ENCODE peak calls at places on chromosomes 7 and 10, in seven cellular contexts. P is activated gamma-delta T cell treated with Interleukin-2 at 50 U/mL for 16 hours, N is hippocampal formation, I is NCI-H524 treated with DMSO at 0.1 percent for 48 hours, F is germinal center, W is GM12892, M is colonic mucosa. U is an unnamed sample.

GRCh38 chr10:42783181-42783549 is 570 bp downstream of the BMS1 start:
- DNase-seq in P (no peak), N (no peak), I (no peak), F (no peak), W (no peak), M (peak), U (no peak)

GRCh38 chr7:100914208-100914878 is 18.7 kb upstream of the ACHE start:
- DNase-seq in P (no peak), N (no peak), I (no peak), F (no peak), W (no peak), M (no peak), U (no peak)

GRCh38 chr7:124791876-124792446 is 26.4 kb upstream of the GPR37 start:
- DNase-seq in P (no peak), N (no peak), I (no peak), F (no peak), W (no peak), M (no peak), U (no peak)

GRCh38 chr7:85030893-85031292 is 156.0 kb downstream of the SEMA3D start:
- DNase-seq in P (no peak), N (peak), I (no peak), F (no peak), W (no peak), M (no peak), U (no peak)

GRCh38 chr7:128838109-128838779 is 8.0 kb downstream of the FLNC start:
- DNase-seq in P (no peak), N (no peak), I (no peak), F (no peak), W (peak), M (no peak), U (no peak)

GRCh38 chr10:7410800-7411670 is at the start of gene SFMBT2:
- DNase-seq in P (peak), N (peak), I (peak), F (peak), W (peak), M (peak), U (no peak)

GRCh38 chr7:157508477-157508881 is 171.7 kb downstream of the DNAJB6 start:
- DNase-seq in P (no peak), N (no peak), I (no peak), F (no peak), W (no peak), M (no peak), U (no peak)

GRCh38 chr10:47451275-47451997 is 32.5 kb downstream of the ANXA8 start:
- DNase-seq in P (no peak), N (no peak), I (no peak), F (no peak), W (no peak), M (no peak), U (no peak)

GRCh38 chr10:124998624-124999291 is 56.8 kb downstream of the ZRANB1 start:
- DNase-seq in P (no peak), N (no peak), I (no peak), F (no peak), W (no peak), M (peak), U (no peak)

GRCh38 chr10:73873163-73873842 is 1.1 kb downstream of the CAMK2G start:
- DNase-seq in P (no peak), N (no peak), I (no peak), F (no peak), W (no peak), M (no peak), U (no peak)

GRCh38 chr7:72924417-72924747 is 513 bp upstream of the POM121 start:
- DNase-seq in P (no peak), N (no peak), I (no peak), F (no peak), W (no peak), M (no peak), U (no peak)

GRCh38 chr7:100929811-100930174 is 19.5 kb upstream of the MUC3A start:
- DNase-seq in P (no peak), N (no peak), I (no peak), F (no peak), W (no peak), M (no peak), U (no peak)

GRCh38 chr10:36096571-36096970 is 454.5 kb upstream of the FZD8 start:
- DNase-seq in P (no peak), N (no peak), I (no peak), F (no peak), W (no peak), M (no peak), U (no peak)

GRCh38 chr7:71442492-71443196 is 310.7 kb downstream of the GALNT17 start:
- DNase-seq in P (no peak), N (no peak), I (no peak), F (no peak), W (no peak), M (no peak), U (no peak)

GRCh38 chr10:18104223-18104872 is 35.9 kb upstream of the CACNB2 start:
- DNase-seq in P (peak), N (peak), I (no peak), F (peak), W (no peak), M (peak), U (no peak)

GRCh38 chr7:101728888-101729883 is 88.2 kb upstream of the CUX1 start:
- DNase-seq in P (no peak), N (no peak), I (no peak), F (no peak), W (no peak), M (peak), U (no peak)

GRCh38 chr10:32971536-32972091 is 13.6 kb upstream of the ITGB1 start:
- DNase-seq in P (no peak), N (no peak), I (no peak), F (peak), W (no peak), M (peak), U (no peak)

GRCh38 chr10:59905066-59905734 is 1.2 kb downstream of the CCDC6 start:
- DNase-seq in P (no peak), N (no peak), I (no peak), F (peak), W (peak), M (peak), U (no peak)

GRCh38 chr10:22427890-22428571 is 82.7 kb downstream of the SPAG6 start:
- DNase-seq in P (no peak), N (no peak), I (peak), F (no peak), W (no peak), M (no peak), U (no peak)

GRCh38 chr7:54419209-54419608 is 123.0 kb upstream of the VSTM2A start:
- DNase-seq in P (no peak), N (no peak), I (no peak), F (no peak), W (no peak), M (no peak), U (no peak)

GRCh38 chr7:116582806-116583444 is 58.1 kb downstream of the CAV1 start:
- DNase-seq in P (no peak), N (no peak), I (no peak), F (no peak), W (no peak), M (no peak), U (no peak)

GRCh38 chr7:159015081-159015893 is 129.4 kb downstream of the VIPR2 start:
- DNase-seq in P (no peak), N (peak), I (no peak), F (no peak), W (no peak), M (no peak), U (no peak)

GRCh38 chr7:16114633-16115032 is 306.7 kb downstream of the CRPPA start:
- DNase-seq in P (no peak), N (no peak), I (no peak), F (no peak), W (no peak), M (no peak), U (no peak)

GRCh38 chr10:77351386-77351785 is 286.2 kb downstream of the KCNMA1 start:
- DNase-seq in P (no peak), N (no peak), I (no peak), F (no peak), W (no peak), M (no peak), U (no peak)

GRCh38 chr7:17598846-17599245 is 300.4 kb downstream of the AHR start:
- DNase-seq in P (no peak), N (no peak), I (no peak), F (no peak), W (no peak), M (no peak), U (no peak)

GRCh38 chr7:93307131-93307660 is 75.0 kb downstream of the VPS50 start:
- DNase-seq in P (no peak), N (no peak), I (no peak), F (no peak), W (no peak), M (no peak), U (no peak)

GRCh38 chr10:9299966-9300365 is 1245.5 kb downstream of the GATA3 start:
- DNase-seq in P (no peak), N (no peak), I (no peak), F (no peak), W (no peak), M (no peak), U (no peak)

GRCh38 chr10:89082086-89082485 is 91.5 kb downstream of the FAS start:
- DNase-seq in P (no peak), N (no peak), I (no peak), F (no peak), W (no peak), M (no peak), U (no peak)

GRCh38 chr10:58810751-58811150 is 298.1 kb downstream of the BICC1 start:
- DNase-seq in P (no peak), N (no peak), I (no peak), F (no peak), W (no peak), M (no peak), U (no peak)

GRCh38 chr7:74429153-74429747 is 24.5 kb upstream of the GTF2IRD1 start:
- DNase-seq in P (no peak), N (no peak), I (no peak), F (no peak), W (no peak), M (no peak), U (no peak)

GRCh38 chr10:16297652-16298051 is 139.2 kb upstream of the PTER start:
- DNase-seq in P (no peak), N (no peak), I (no peak), F (no peak), W (no peak), M (no peak), U (no peak)

GRCh38 chr10:83075395-83076072 is 1063.8 kb upstream of the GHITM start:
- DNase-seq in P (no peak), N (no peak), I (no peak), F (no peak), W (no peak), M (no peak), U (no peak)

GRCh38 chr7:27154901-27155815 is 1.3 kb downstream of the HOXA7 start:
- DNase-seq in P (no peak), N (no peak), I (no peak), F (no peak), W (no peak), M (peak), U (no peak)

GRCh38 chr7:17781491-17782215 is 158.6 kb downstream of the SNX13 start:
- DNase-seq in P (no peak), N (no peak), I (no peak), F (no peak), W (no peak), M (no peak), U (no peak)

U was measured in D721Med.